ENCODE peak calls at places on chromosome 20, in eight cellular contexts. S is activated CD8-positive, alpha-beta T cell treated with anti-CD3 and anti-CD28 coated beads for 36 hours; J is cardiac muscle cell; N is adrenal gland; O is choroid plexus epithelial cell; D is fibroblast of lung; G is bronchial epithelial cell; M is NB4. W is an unnamed sample.

GRCh38 chr20:8740265-8740664 is 328.6 kb upstream of the PLCB4 start:
- DNase-seq in J (no peak), O (no peak), D (no peak), N (no peak), G (no peak), S (peak), M (no peak), W (no peak)

GRCh38 chr20:53434662-53435061 is 159.0 kb downstream of the ZNF217 start:
- DNase-seq in S (no peak), O (no peak), N (no peak), M (no peak), J (no peak), G (peak), D (no peak), W (no peak)

GRCh38 chr20:42752620-42753019 is 437.1 kb downstream of the PTPRT start:
- DNase-seq in M (no peak), G (no peak), D (no peak), J (no peak), N (no peak), O (no peak), S (no peak), W (no peak)

GRCh38 chr20:8154636-8155035 is 22.6 kb downstream of the PLCB1 start:
- DNase-seq in S (no peak), N (no peak), D (no peak), O (peak), J (peak), G (no peak), M (peak), W (no peak)

GRCh38 chr20:7866279-7866678 is 74.0 kb downstream of the HAO1 start:
- DNase-seq in M (no peak), D (no peak), G (no peak), N (no peak), J (peak), O (peak), S (no peak), W (no peak)

GRCh38 chr20:37941992-37942391 is 39.1 kb downstream of the VSTM2L start:
- DNase-seq in N (no peak), G (no peak), O (no peak), M (no peak), J (no peak), S (no peak), D (no peak), W (no peak)

GRCh38 chr20:50848341-50848808 is 53.5 kb downstream of the BCAS4 start:
- DNase-seq in M (no peak), D (no peak), G (peak), J (peak), O (peak), S (no peak), N (peak), W (no peak)

GRCh38 chr20:51695574-51696303 is 72.5 kb downstream of the ATP9A start:
- DNase-seq in J (peak), G (peak), M (peak), N (no peak), O (peak), D (peak), S (peak), W (peak)

GRCh38 chr20:22106308-22106938 is 401.0 kb downstream of the PAX1 start:
- DNase-seq in D (no peak), G (peak), O (peak), M (peak), J (no peak), S (no peak), N (no peak), W (no peak)

GRCh38 chr20:56955673-56956072 is 310.8 kb downstream of the BMP7 start:
- DNase-seq in S (no peak), D (no peak), M (peak), O (no peak), N (no peak), J (no peak), G (no peak), W (no peak)

GRCh38 chr20:32609371-32609773 is 24.2 kb upstream of the NOL4L start:
- DNase-seq in M (no peak), G (no peak), J (no peak), D (no peak), O (no peak), S (no peak), N (no peak), W (no peak)

GRCh38 chr20:25632940-25633790 is 9.4 kb upstream of the NANP start:
- DNase-seq in G (peak), O (no peak), D (no peak), N (no peak), J (no peak), M (no peak), S (no peak), W (peak)

GRCh38 chr20:32968833-32969241 is 35.4 kb downstream of the SUN5 start:
- DNase-seq in N (no peak), J (peak), G (no peak), S (peak), M (no peak), D (no peak), O (no peak), W (no peak)

GRCh38 chr20:40489886-40490285 is 199.2 kb downstream of the MAFB start:
- DNase-seq in D (peak), J (peak), O (no peak), S (no peak), M (no peak), G (peak), N (no peak), W (no peak)

GRCh38 chr20:6142348-6142993 is 19.6 kb upstream of the FERMT1 start:
- DNase-seq in N (peak), O (peak), S (peak), M (peak), D (peak), G (peak), J (peak), W (no peak)

GRCh38 chr20:31489152-31489551 is 14.1 kb downstream of the REM1 start:
- DNase-seq in S (no peak), M (no peak), J (no peak), G (no peak), O (no peak), D (no peak), N (no peak), W (no peak)

GRCh38 chr20:33922224-33922623 is 71.5 kb upstream of the RALY start:
- DNase-seq in N (no peak), D (peak), S (no peak), J (no peak), G (no peak), O (no peak), M (no peak), W (no peak)

GRCh38 chr20:4135385-4136077 is 120.2 kb upstream of the RNF24 start:
- DNase-seq in N (peak), J (peak), G (peak), S (no peak), D (peak), O (peak), M (peak), W (peak)

GRCh38 chr20:51447097-51447764 is 95.3 kb downstream of the NFATC2 start:
- DNase-seq in J (peak), M (no peak), G (peak), N (peak), O (peak), D (peak), S (no peak), W (peak)

GRCh38 chr20:38165089-38165965 is at the start of gene TGM2:
- DNase-seq in M (peak), G (peak), J (peak), S (peak), N (peak), D (peak), O (peak), W (no peak)

GRCh38 chr20:39823239-39823638 is 861.1 kb downstream of the DHX35 start:
- DNase-seq in M (no peak), D (peak), J (peak), N (peak), G (no peak), S (no peak), O (peak), W (peak)

DNA sequence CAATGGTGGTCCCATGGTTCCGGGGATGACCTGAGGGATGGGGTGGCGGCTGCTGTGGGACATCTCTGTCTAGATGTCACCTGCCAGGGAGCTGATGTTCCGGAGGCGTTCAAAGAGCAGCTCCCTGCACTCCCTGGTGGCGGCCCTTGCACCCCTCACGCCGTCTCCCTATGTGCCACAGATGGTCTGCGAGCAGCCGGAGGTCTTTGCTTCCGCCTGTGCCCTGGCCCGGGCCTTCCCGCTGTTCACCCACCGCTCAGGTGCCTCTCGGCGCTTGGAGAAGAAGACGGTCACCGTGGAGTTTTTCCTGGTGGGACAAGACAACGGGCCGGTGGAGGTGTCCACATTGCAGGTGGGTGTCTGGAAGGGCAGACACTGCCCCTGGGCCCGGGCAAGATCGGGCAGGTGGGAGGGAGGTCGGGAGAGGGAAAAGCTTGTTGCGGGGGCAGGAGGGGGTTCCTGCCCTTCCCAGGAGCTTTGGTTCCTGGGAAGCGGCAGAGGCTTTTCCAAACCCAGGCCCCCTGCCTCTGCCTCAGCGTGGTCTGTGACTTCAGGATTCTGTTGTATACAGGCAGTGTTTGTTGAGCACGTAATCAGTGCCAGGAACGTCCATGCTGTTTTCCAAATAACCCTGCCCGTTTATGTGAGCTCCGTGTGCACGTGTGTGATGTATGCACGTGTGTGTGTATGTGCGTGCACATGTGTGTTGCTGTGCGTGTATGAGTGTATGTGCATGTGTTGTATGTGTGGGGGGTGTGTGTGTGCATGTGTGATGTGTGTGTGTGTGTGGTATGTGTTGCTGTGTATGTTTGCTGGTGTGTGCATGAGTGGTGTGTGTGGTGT is 1.9 kb downstream of the NPEPL1 start:
- DNase-seq in G (no peak), D (no peak), S (no peak), N (peak), M (no peak), J (no peak), O (no peak), W (no peak)
- TF ChIP-seq CTCF in G (no peak), D (no peak), S (no peak), N (no peak), M (no peak), J (no peak), O (no peak), W (no peak)

DNA sequence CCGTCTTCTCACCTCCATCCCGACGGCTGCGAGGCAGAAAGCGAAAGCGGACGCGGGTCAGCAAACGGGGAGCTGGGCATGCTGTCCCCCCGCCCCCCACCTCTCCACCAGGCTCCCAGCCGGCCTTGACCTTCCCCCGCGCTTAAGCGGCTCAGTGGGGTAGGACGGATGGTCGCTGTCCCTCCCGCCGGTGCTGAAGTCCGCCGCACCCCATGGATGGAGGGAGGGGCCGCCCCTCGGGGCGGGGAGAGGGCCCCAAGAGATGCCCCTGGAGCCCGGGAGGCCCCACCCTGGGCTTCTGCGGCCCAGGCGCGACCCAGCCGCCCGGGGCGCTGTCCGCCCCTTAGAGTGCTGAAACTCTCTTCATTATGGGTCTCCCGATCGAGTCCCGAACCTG is at the start of gene KCNB1:
- DNase-seq in O (peak), S (peak), M (peak), J (peak), G (no peak), D (peak), N (peak), W (no peak)
- TF ChIP-seq CTCF in O (no peak), S (no peak), M (no peak), J (no peak), G (no peak), D (no peak), N (no peak), W (no peak)

GRCh38 chr20:60993647-60994046 is 258.4 kb upstream of the CDH4 start:
- DNase-seq in M (peak), O (no peak), D (no peak), N (no peak), J (no peak), S (no peak), G (no peak), W (no peak)
- TF ChIP-seq CTCF in M (peak), O (no peak), D (peak), N (no peak), J (no peak), S (no peak), G (no peak), W (no peak)

DNA sequence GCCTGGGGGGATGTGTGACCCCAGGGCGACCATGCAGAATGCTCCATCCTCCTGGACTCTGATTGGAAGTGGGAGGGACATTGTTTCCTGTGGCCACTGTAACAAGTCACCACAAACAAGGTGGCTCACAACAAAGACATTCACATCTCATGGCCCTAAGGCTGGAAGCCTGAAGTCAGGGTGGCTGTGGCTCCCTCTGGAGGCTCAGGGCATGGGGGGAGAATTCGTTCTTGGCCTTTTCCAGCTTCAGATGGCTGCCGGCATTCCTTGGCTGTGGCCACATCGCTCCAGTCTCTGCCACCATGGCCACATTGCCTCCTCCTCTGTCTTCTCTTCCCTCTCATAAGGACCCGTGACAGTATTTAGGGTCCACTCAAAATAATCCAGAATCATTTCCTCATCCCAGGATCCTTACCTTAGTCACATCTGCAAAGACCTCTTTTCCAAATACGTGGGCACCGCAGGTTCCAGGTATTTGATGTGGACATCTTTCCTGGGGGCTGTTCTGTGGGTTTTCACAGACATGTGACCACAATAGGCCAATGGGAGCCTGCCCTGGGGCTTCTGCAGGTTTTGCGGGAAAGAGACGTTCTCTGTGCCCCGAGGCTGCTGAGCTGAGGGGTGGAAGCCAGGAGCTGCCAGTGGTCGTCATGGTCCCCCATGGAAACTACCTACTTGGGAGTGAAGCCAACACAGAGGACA is 249.3 kb downstream of the PREX1 start:
- DNase-seq in D (no peak), M (no peak), O (no peak), N (no peak), G (no peak), S (no peak), J (no peak), W (no peak)
- TF ChIP-seq CTCF in D (no peak), M (no peak), O (peak), N (no peak), G (no peak), S (no peak), J (peak), W (no peak)

DNA sequence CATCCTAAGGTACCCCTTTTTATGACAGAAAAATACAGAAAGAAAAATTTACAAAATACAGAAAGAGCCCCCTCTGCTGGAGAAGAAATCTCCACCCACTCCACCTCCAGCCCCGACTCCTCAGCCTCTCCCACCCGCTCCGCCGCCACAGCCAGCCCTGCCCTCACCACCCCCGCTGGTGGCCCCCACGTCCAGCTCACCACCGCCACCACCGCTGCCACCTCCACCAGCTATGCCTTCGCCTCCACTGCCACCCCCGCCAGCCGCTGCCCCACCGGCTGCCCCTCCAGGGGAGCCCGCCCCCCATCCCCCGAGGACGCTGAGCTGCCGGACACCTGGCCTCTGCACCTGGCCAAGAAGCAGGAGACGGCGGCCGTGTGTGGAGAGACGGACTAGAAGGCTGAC is 17.7 kb downstream of the WFDC2 start:
- DNase-seq in J (no peak), D (no peak), G (no peak), N (no peak), S (peak), O (no peak), M (peak), W (no peak)
- TF ChIP-seq CTCF in J (peak), D (no peak), G (no peak), N (no peak), S (no peak), O (peak), M (peak), W (no peak)

DNA sequence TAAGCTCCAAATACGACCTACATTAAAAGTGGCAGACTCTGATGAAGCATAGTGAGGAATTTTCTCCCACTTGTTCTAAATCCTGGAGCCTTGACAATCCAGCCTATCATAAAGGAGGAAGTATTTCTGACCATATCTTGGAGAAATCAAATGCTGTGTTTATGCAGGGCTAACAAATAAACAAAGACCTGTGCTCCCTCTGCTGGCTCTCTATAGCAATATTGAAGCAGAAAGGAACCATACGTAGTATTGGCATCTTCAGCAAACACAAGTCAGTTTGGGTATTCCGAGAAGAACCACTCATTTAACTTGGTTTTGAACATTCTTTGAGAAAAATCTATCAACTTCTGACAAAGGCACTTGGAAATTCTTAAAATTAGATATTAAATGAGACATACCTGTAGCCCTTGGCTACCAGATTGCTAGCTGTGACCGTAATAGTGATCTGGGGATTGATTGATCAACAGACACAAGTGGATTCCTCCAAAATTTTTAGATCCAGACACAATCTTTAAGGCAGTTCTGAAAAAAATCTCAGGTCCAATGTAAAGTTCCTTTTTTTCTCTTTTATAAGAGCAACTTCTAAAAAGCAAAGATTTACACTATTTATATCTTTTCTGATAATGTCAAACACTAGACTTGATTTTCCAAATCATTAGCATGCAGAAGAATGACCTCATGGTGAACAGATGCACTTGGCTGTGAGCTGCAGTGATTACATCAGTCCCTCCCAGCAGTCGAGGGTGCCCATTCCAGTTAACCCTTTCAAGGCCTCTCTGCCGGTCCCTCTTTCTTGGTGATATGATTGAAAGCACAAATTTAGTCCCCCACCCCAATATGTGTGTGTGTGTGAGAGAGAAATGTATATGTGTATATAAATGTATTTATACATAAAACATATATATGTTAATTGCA is 40.2 kb downstream of the INSM1 start:
- DNase-seq in S (no peak), N (no peak), O (peak), J (peak), D (peak), G (peak), M (peak), W (no peak)
- TF ChIP-seq CTCF in S (no peak), N (no peak), O (peak), J (peak), D (peak), G (no peak), M (no peak), W (peak)

W was measured in BJ.